ENCODE peak calls at places on chromosomes 3 and 15, in seven cellular contexts. Q is ascending aorta, I is ELF-1, N is NCI-H510A treated with DMSO at 0.1 percent for 48 hours, S is glutamatergic neuron, G is sigmoid colon, R is tibial artery. X is an unnamed sample.

GRCh38 chr3:42263354-42264346 is 2.3 kb downstream of the CCK start:
- DNase-seq in Q (no peak), I (peak; percentile 48), N (peak; percentile 8), S (peak; percentile 59), G (no peak), R (no peak), X (no peak)

GRCh38 chr3:131350506-131350905 is 31.1 kb upstream of the NUDT16 start:
- DNase-seq in Q (no peak), I (no peak), N (no peak), S (no peak), G (no peak), R (no peak), X (no peak)

GRCh38 chr3:169278092-169278491 is 385.4 kb downstream of the MECOM start:
- DNase-seq in Q (no peak), I (no peak), N (no peak), S (no peak), G (no peak), R (no peak), X (no peak)

GRCh38 chr15:41115652-41116115 is 396 bp downstream of the INO80 start:
- DNase-seq in Q (no peak), I (no peak), N (no peak), S (peak; percentile 70), G (no peak), R (peak; percentile 44), X (no peak)

GRCh38 chr15:25181290-25182097 is 226.7 kb downstream of the SNRPN start:
- DNase-seq in Q (peak; percentile 3), I (no peak), N (no peak), S (peak; percentile 2), G (peak; percentile 46), R (peak; percentile 13), X (no peak)

GRCh38 chr3:50251220-50251619 is 15.2 kb downstream of the GNAI2 start:
- DNase-seq in Q (no peak), I (no peak), N (no peak), S (no peak), G (no peak), R (no peak), X (no peak)

GRCh38 chr3:149536429-149536828 is 61.9 kb downstream of the TM4SF4 start:
- DNase-seq in Q (no peak), I (peak; percentile 82), N (no peak), S (peak; percentile 53), G (peak; percentile 74), R (no peak), X (no peak)

GRCh38 chr3:194386610-194387009 is 12.5 kb downstream of the GP5 start:
- DNase-seq in Q (no peak), I (no peak), N (peak; percentile 37), S (no peak), G (no peak), R (no peak), X (no peak)

GRCh38 chr3:121951291-121951690 is 57.1 kb downstream of the SLC15A2 start:
- DNase-seq in Q (no peak), I (no peak), N (no peak), S (no peak), G (no peak), R (no peak), X (no peak)

GRCh38 chr3:111859061-111859973 is at the start of gene PHLDB2:
- DNase-seq in Q (no peak), I (peak; percentile 90), N (no peak), S (peak; percentile 93), G (peak; percentile 91), R (peak; percentile 83), X (peak; percentile 83)

X was measured in neural crest cell.